ENCODE peak calls at places on chromosomes 2 and 18, in four cellular contexts. One of them, this sample, is unnamed.

GRCh38 chr18:58314284-58314683 is 270.3 kb downstream of the NEDD4L start:
- DNase-seq in K562: peak; percentile 20
- DNase-seq in WTC11: no peak
- DNase-seq in HepG2: peak; percentile 65
- DNase-seq in this sample: no peak

GRCh38 chr2:113734187-113734586 is 22.3 kb downstream of the SLC35F5 start:
- DNase-seq in HepG2: no peak
- DNase-seq in K562: no peak
- DNase-seq in WTC11: no peak
- DNase-seq in this sample: no peak

GRCh38 chr2:222904557-222905258 is 43.9 kb downstream of the ACSL3 start:
- DNase-seq in WTC11: no peak
- DNase-seq in HepG2: no peak
- DNase-seq in K562: no peak
- DNase-seq in this sample: no peak

GRCh38 chr2:128347701-128348504 is 29.2 kb upstream of the HS6ST1 start:
- DNase-seq in WTC11: no peak
- DNase-seq in K562: no peak
- DNase-seq in HepG2: no peak
- DNase-seq in this sample: no peak

GRCh38 chr2:199933466-199933865 is 21.8 kb downstream of the TYW5 start:
- DNase-seq in HepG2: no peak
- DNase-seq in K562: no peak
- DNase-seq in WTC11: no peak
- DNase-seq in this sample: no peak

GRCh38 chr2:9001229-9001628 is 2.3 kb downstream of the MBOAT2 start:
- DNase-seq in K562: peak; percentile 41
- DNase-seq in HepG2: no peak
- DNase-seq in WTC11: no peak
- DNase-seq in this sample: peak; percentile 20

GRCh38 chr2:43415582-43415981 is 180.3 kb downstream of the THADA start:
- DNase-seq in K562: no peak
- DNase-seq in HepG2: no peak
- DNase-seq in WTC11: no peak
- DNase-seq in this sample: no peak

GRCh38 chr18:24063121-24063731 is 48.7 kb downstream of the TTC39C start:
- DNase-seq in HepG2: peak; percentile 21
- DNase-seq in WTC11: no peak
- DNase-seq in K562: no peak
- DNase-seq in this sample: peak; percentile 15

GRCh38 chr2:67451086-67451832 is 54.1 kb downstream of the ETAA1 start:
- DNase-seq in HepG2: peak; percentile 17
- DNase-seq in WTC11: no peak
- DNase-seq in K562: no peak
- DNase-seq in this sample: peak; percentile 76

GRCh38 chr2:29528891-29529520 is 392.4 kb downstream of the ALK start:
- DNase-seq in K562: no peak
- DNase-seq in HepG2: no peak
- DNase-seq in WTC11: no peak
- DNase-seq in this sample: no peak

GRCh38 chr2:9638532-9638931 is 7.7 kb upstream of the YWHAQ start:
- DNase-seq in WTC11: no peak
- DNase-seq in HepG2: peak; percentile 62
- DNase-seq in K562: peak; percentile 90
- DNase-seq in this sample: peak; percentile 79

GRCh38 chr2:183284606-183285005 is 160.4 kb downstream of the NUP35 start:
- DNase-seq in WTC11: no peak
- DNase-seq in K562: no peak
- DNase-seq in HepG2: no peak
- DNase-seq in this sample: no peak

GRCh38 chr2:102114290-102114721 is 28.2 kb upstream of the IL1R1 start:
- DNase-seq in K562: no peak
- DNase-seq in WTC11: no peak
- DNase-seq in HepG2: peak; percentile 64
- DNase-seq in this sample: no peak

GRCh38 chr18:70411886-70412443 is 123.1 kb downstream of the SOCS6 start:
- DNase-seq in WTC11: no peak
- DNase-seq in K562: no peak
- DNase-seq in HepG2: no peak
- DNase-seq in this sample: peak; percentile 61

GRCh38 chr18:3015203-3015590 is 2.3 kb upstream of the LPIN2 start:
- DNase-seq in WTC11: no peak
- DNase-seq in HepG2: peak; percentile 69
- DNase-seq in K562: peak; percentile 59
- DNase-seq in this sample: peak; percentile 52

GRCh38 chr2:174776223-174776622 is 12.0 kb upstream of the CHRNA1 start:
- DNase-seq in WTC11: peak; percentile 81
- DNase-seq in K562: peak; percentile 36
- DNase-seq in HepG2: no peak
- DNase-seq in this sample: no peak

GRCh38 chr2:95278051-95278471 is 3.8 kb downstream of the PROM2 start:
- DNase-seq in HepG2: no peak
- DNase-seq in WTC11: no peak
- DNase-seq in K562: peak; percentile 23
- DNase-seq in this sample: no peak

GRCh38 chr2:54653572-54654204 is 69.8 kb upstream of the EML6 start:
- DNase-seq in HepG2: no peak
- DNase-seq in WTC11: no peak
- DNase-seq in K562: no peak
- DNase-seq in this sample: no peak

GRCh38 chr2:185202928-185203327 is 535.7 kb upstream of the FSIP2 start:
- DNase-seq in HepG2: no peak
- DNase-seq in K562: no peak
- DNase-seq in WTC11: no peak
- DNase-seq in this sample: no peak

GRCh38 chr2:159903404-159904126 is 105.6 kb upstream of the CD302 start:
- DNase-seq in K562: no peak
- DNase-seq in HepG2: no peak
- DNase-seq in WTC11: no peak
- DNase-seq in this sample: no peak

GRCh38 chr2:172333626-172334330 is 93.6 kb upstream of the ITGA6 start:
- DNase-seq in WTC11: no peak
- DNase-seq in K562: no peak
- DNase-seq in HepG2: no peak
- DNase-seq in this sample: no peak

GRCh38 chr2:76478636-76479035 is 767.9 kb upstream of the GCFC2 start:
- DNase-seq in WTC11: no peak
- DNase-seq in HepG2: no peak
- DNase-seq in K562: no peak
- DNase-seq in this sample: no peak

GRCh38 chr2:132816234-132816633 is 146.2 kb upstream of the LYPD1 start:
- DNase-seq in WTC11: peak; percentile 15
- DNase-seq in K562: no peak
- DNase-seq in HepG2: no peak
- DNase-seq in this sample: peak; percentile 25

GRCh38 chr18:47323158-47323557 is 71.7 kb upstream of the SKOR2 start:
- DNase-seq in WTC11: no peak
- DNase-seq in HepG2: no peak
- DNase-seq in K562: no peak
- DNase-seq in this sample: no peak
- TF ChIP-seq HMGXB4 in WTC11: no peak
- TF ChIP-seq HMGXB4 in HepG2: no peak
- TF ChIP-seq HMGXB4 in K562: no peak
- TF ChIP-seq HMGXB4 in this sample: no peak

DNA sequence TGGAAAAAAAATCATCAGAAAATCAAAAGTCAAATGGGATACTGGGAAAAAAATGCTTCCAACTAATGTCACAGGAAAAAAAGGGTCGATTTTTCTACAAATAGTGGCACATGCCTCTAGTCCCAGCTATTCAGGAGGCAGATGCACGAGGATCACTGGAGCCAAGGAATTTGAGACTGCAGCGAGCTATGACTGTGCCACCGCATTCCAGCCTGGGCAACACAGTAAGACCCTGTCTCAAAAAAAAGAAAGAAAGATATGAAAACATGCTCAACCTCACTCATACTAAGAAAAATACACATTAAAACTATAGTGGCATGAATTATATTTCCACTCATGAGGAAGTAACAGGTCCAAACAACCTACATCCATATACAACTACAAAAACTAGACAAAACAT is 17.9 kb downstream of the MEMO1 start:
- DNase-seq in WTC11: no peak
- DNase-seq in K562: no peak
- DNase-seq in HepG2: no peak
- DNase-seq in this sample: no peak
- TF ChIP-seq HMGXB4 in WTC11: no peak
- TF ChIP-seq HMGXB4 in K562: no peak
- TF ChIP-seq HMGXB4 in HepG2: no peak
- TF ChIP-seq HMGXB4 in this sample: no peak

DNA sequence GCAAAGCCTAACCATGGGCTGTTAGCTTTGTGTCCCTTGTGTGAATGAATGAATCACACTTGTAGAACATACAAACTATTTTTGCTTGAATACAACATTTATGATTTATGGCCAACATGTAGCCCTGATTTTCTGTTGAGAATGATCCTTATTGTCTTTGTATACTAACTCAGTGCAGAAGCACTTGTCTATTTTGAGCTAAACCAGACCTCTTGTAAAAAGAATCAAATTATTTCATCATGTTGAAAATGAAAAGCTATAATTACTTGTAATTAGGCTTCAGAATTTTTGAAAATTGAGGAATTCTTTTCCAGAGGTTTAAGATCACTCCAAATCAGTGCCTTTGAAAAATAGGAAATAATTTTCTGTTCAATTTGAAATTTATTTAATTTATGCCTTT is 85.9 kb downstream of the ZNF407 start:
- DNase-seq in K562: no peak
- DNase-seq in WTC11: no peak
- DNase-seq in HepG2: no peak
- DNase-seq in this sample: no peak
- TF ChIP-seq HMGXB4 in K562: no peak
- TF ChIP-seq HMGXB4 in WTC11: no peak
- TF ChIP-seq HMGXB4 in HepG2: no peak
- TF ChIP-seq HMGXB4 in this sample: no peak

GRCh38 chr2:74857215-74857614 is 23.3 kb downstream of the HK2 start:
- DNase-seq in K562: no peak
- DNase-seq in WTC11: no peak
- DNase-seq in HepG2: no peak
- DNase-seq in this sample: no peak
- TF ChIP-seq HMGXB4 in K562: no peak
- TF ChIP-seq HMGXB4 in WTC11: no peak
- TF ChIP-seq HMGXB4 in HepG2: no peak
- TF ChIP-seq HMGXB4 in this sample: no peak

GRCh38 chr2:238464389-238464788 is 37.7 kb downstream of the ASB1 start:
- DNase-seq in WTC11: no peak
- DNase-seq in HepG2: no peak
- DNase-seq in K562: no peak
- DNase-seq in this sample: no peak
- TF ChIP-seq HMGXB4 in WTC11: no peak
- TF ChIP-seq HMGXB4 in HepG2: no peak
- TF ChIP-seq HMGXB4 in K562: no peak
- TF ChIP-seq HMGXB4 in this sample: no peak

GRCh38 chr2:239471011-239471792 is 70.4 kb upstream of the HDAC4 start:
- DNase-seq in HepG2: no peak
- DNase-seq in WTC11: no peak
- DNase-seq in K562: no peak
- DNase-seq in this sample: no peak

GRCh38 chr2:239476029-239476756 is 75.4 kb upstream of the HDAC4 start:
- DNase-seq in K562: no peak
- DNase-seq in WTC11: no peak
- DNase-seq in HepG2: no peak
- DNase-seq in this sample: no peak

GRCh38 chr2:239475161-239476028 is 74.6 kb upstream of the HDAC4 start:
- DNase-seq in HepG2: no peak
- DNase-seq in WTC11: no peak
- DNase-seq in K562: no peak
- DNase-seq in this sample: no peak

GRCh38 chr2:239472220-239472775 is 71.5 kb upstream of the HDAC4 start:
- DNase-seq in K562: no peak
- DNase-seq in HepG2: no peak
- DNase-seq in WTC11: no peak
- DNase-seq in this sample: no peak

GRCh38 chr2:239473211-239473805 is 72.5 kb upstream of the HDAC4 start:
- DNase-seq in K562: no peak
- DNase-seq in WTC11: no peak
- DNase-seq in HepG2: no peak
- DNase-seq in this sample: no peak
- TF ChIP-seq HMGXB4 in K562: no peak
- TF ChIP-seq HMGXB4 in WTC11: no peak
- TF ChIP-seq HMGXB4 in HepG2: no peak
- TF ChIP-seq HMGXB4 in this sample: no peak

GRCh38 chr2:181070119-181070833 is 89.9 kb downstream of the UBE2E3 start:
- DNase-seq in WTC11: no peak
- DNase-seq in K562: peak; percentile 40
- DNase-seq in HepG2: no peak
- DNase-seq in this sample: peak; percentile 5
- TF ChIP-seq HMGXB4 in WTC11: no peak
- TF ChIP-seq HMGXB4 in K562: no peak
- TF ChIP-seq HMGXB4 in HepG2: no peak
- TF ChIP-seq HMGXB4 in this sample: no peak

DNA sequence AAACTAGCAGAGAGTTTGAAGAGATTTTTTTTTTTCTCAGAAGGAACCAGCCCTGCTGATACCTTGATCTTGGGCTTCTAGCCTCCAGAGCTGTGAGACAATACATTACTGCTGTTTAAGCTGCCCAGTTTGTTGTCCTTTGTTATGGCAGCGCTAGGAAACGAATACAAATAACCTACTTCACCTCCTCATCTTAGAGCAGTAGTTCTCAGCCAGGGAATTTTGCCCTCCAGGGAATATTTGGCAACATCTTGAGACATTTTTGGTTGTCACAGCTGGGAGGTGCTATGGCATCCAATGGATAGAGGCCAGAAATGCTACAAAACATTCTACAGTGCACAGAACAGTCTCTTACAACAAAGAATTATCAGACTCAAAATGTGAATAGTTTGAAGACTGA is 43.9 kb upstream of the BCL11A start:
- DNase-seq in HepG2: no peak
- DNase-seq in K562: no peak
- DNase-seq in WTC11: no peak
- DNase-seq in this sample: no peak
- TF ChIP-seq HMGXB4 in HepG2: no peak
- TF ChIP-seq HMGXB4 in K562: no peak
- TF ChIP-seq HMGXB4 in WTC11: no peak
- TF ChIP-seq HMGXB4 in this sample: no peak

DNA sequence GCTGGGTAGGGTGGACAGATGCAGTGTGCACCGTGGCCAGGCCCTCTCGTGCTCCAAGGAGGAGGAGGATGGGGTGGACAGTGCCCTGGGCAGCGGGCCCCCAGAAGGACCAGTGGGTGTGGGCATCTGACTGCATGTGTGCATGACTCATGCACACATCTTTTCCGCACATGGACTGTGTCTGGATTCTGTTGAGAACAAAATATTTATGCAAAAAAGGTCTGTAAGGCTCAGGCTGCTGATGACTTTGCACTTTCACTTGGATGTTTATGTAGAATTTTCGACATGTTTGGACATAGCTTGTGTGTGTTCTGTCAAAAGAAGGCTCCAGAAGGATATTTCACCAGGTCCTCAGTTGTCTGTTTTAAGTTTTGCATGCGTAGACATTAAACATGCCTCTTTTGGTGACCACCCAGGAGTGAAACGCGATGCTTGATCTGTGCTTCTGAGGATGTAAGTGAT is 45.6 kb downstream of the MTCL1 start:
- DNase-seq in K562: no peak
- DNase-seq in WTC11: no peak
- DNase-seq in HepG2: no peak
- DNase-seq in this sample: no peak
- TF ChIP-seq HMGXB4 in K562: no peak
- TF ChIP-seq HMGXB4 in WTC11: no peak
- TF ChIP-seq HMGXB4 in HepG2: no peak
- TF ChIP-seq HMGXB4 in this sample: no peak